ENCODE peak calls at places on chromosomes 16 and 17, in six cellular contexts. One of them, this sample, is unnamed.

GRCh38 chr17:27968206-27968732 is 74.2 kb upstream of the NLK start:
- DNase-seq in IMR-90: no peak
- DNase-seq in lower leg skin: peak
- DNase-seq in fibroblast of lung: no peak
- DNase-seq in CD8-positive, alpha-beta T cell: no peak
- DNase-seq in heart left ventricle: peak
- DNase-seq in this sample: no peak

GRCh38 chr16:13873835-13874438 is 46.0 kb upstream of the ERCC4 start:
- DNase-seq in lower leg skin: no peak
- DNase-seq in heart left ventricle: no peak
- DNase-seq in CD8-positive, alpha-beta T cell: no peak
- DNase-seq in IMR-90: peak
- DNase-seq in fibroblast of lung: peak
- DNase-seq in this sample: peak

GRCh38 chr17:2123467-2124251 is 68.8 kb downstream of the HIC1 start:
- DNase-seq in lower leg skin: peak
- DNase-seq in fibroblast of lung: no peak
- DNase-seq in CD8-positive, alpha-beta T cell: no peak
- DNase-seq in heart left ventricle: no peak
- DNase-seq in IMR-90: peak
- DNase-seq in this sample: no peak

GRCh38 chr17:82517230-82517865 is 2.2 kb upstream of the FOXK2 start:
- DNase-seq in CD8-positive, alpha-beta T cell: no peak
- DNase-seq in fibroblast of lung: no peak
- DNase-seq in lower leg skin: no peak
- DNase-seq in IMR-90: no peak
- DNase-seq in heart left ventricle: no peak
- DNase-seq in this sample: no peak

GRCh38 chr16:8548166-8548565 is 42.1 kb downstream of the TMEM114 start:
- DNase-seq in CD8-positive, alpha-beta T cell: no peak
- DNase-seq in IMR-90: no peak
- DNase-seq in lower leg skin: no peak
- DNase-seq in fibroblast of lung: no peak
- DNase-seq in heart left ventricle: no peak
- DNase-seq in this sample: no peak

GRCh38 chr17:82881900-82882714 is 42.3 kb upstream of the ZNF750 start:
- DNase-seq in IMR-90: no peak
- DNase-seq in fibroblast of lung: peak
- DNase-seq in heart left ventricle: peak
- DNase-seq in CD8-positive, alpha-beta T cell: no peak
- DNase-seq in lower leg skin: peak
- DNase-seq in this sample: no peak

GRCh38 chr17:28975031-28975430 is 23.7 kb upstream of the PHF12 start:
- DNase-seq in lower leg skin: no peak
- DNase-seq in heart left ventricle: no peak
- DNase-seq in fibroblast of lung: no peak
- DNase-seq in CD8-positive, alpha-beta T cell: no peak
- DNase-seq in IMR-90: no peak
- DNase-seq in this sample: no peak

GRCh38 chr17:12965988-12966387 is 51.8 kb downstream of the ELAC2 start:
- DNase-seq in fibroblast of lung: no peak
- DNase-seq in CD8-positive, alpha-beta T cell: no peak
- DNase-seq in lower leg skin: no peak
- DNase-seq in heart left ventricle: no peak
- DNase-seq in IMR-90: no peak
- DNase-seq in this sample: no peak

GRCh38 chr16:66923247-66923851 is 2.0 kb downstream of the RRAD start:
- DNase-seq in heart left ventricle: no peak
- DNase-seq in CD8-positive, alpha-beta T cell: no peak
- DNase-seq in IMR-90: peak
- DNase-seq in fibroblast of lung: no peak
- DNase-seq in lower leg skin: no peak
- DNase-seq in this sample: no peak

GRCh38 chr17:48547839-48548686 is 3.2 kb upstream of the HOXB2 start:
- DNase-seq in CD8-positive, alpha-beta T cell: no peak
- DNase-seq in fibroblast of lung: peak
- DNase-seq in lower leg skin: no peak
- DNase-seq in IMR-90: peak
- DNase-seq in heart left ventricle: no peak
- DNase-seq in this sample: no peak

DNA sequence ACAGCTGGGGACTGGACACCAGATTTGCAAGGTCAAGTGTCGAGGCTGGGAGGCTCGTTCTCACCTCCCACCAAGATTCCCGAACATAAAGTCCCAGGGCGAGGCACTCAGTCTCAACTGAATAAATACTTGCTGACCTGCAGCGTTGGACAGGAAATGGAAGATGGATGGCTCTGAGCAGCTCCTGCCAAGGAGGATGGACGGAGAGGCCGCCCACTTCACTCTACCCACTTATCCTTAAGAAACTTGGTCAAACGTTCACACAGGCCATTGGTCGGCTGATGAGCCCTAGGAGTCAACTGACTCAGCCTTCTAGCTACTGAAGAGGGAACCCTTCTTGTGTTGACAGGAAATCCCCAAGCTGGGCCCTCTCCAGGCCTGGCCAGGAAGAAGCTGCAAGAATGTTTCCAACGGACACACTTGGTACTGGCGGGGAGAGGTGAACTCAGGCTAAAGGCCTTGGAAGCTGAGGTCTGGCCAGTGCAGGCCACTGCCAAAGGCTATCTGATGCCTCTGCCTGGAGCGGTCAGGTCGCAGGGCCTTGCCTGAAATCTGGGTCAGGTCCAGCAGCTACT is 50.0 kb downstream of the VAC14 start:
- DNase-seq in CD8-positive, alpha-beta T cell: no peak
- DNase-seq in lower leg skin: no peak
- DNase-seq in heart left ventricle: peak
- DNase-seq in fibroblast of lung: peak
- DNase-seq in IMR-90: peak
- DNase-seq in this sample: no peak
- H3K4me3 ChIP-seq in CD8-positive, alpha-beta T cell: no peak
- H3K4me3 ChIP-seq in lower leg skin: no peak
- H3K4me3 ChIP-seq in heart left ventricle: no peak
- H3K4me3 ChIP-seq in fibroblast of lung: no peak
- H3K4me3 ChIP-seq in IMR-90: no peak
- H3K4me3 ChIP-seq in this sample: no peak

GRCh38 chr16:30416624-30417298 is 9.4 kb downstream of the ZNF771 start:
- DNase-seq in IMR-90: no peak
- DNase-seq in CD8-positive, alpha-beta T cell: no peak
- DNase-seq in heart left ventricle: no peak
- DNase-seq in lower leg skin: no peak
- DNase-seq in fibroblast of lung: no peak
- DNase-seq in this sample: no peak

GRCh38 chr16:30418350-30419181 is 11.2 kb downstream of the ZNF771 start:
- DNase-seq in heart left ventricle: no peak
- DNase-seq in fibroblast of lung: no peak
- DNase-seq in lower leg skin: peak
- DNase-seq in CD8-positive, alpha-beta T cell: no peak
- DNase-seq in IMR-90: no peak
- DNase-seq in this sample: no peak

GRCh38 chr16:30421010-30421409 is 8.8 kb downstream of the DCTPP1 start:
- DNase-seq in IMR-90: no peak
- DNase-seq in fibroblast of lung: no peak
- DNase-seq in lower leg skin: no peak
- DNase-seq in CD8-positive, alpha-beta T cell: no peak
- DNase-seq in heart left ventricle: no peak
- DNase-seq in this sample: no peak

GRCh38 chr16:30416047-30416603 is 8.7 kb downstream of the ZNF771 start:
- DNase-seq in CD8-positive, alpha-beta T cell: no peak
- DNase-seq in lower leg skin: no peak
- DNase-seq in fibroblast of lung: no peak
- DNase-seq in heart left ventricle: no peak
- DNase-seq in IMR-90: no peak
- DNase-seq in this sample: no peak

DNA sequence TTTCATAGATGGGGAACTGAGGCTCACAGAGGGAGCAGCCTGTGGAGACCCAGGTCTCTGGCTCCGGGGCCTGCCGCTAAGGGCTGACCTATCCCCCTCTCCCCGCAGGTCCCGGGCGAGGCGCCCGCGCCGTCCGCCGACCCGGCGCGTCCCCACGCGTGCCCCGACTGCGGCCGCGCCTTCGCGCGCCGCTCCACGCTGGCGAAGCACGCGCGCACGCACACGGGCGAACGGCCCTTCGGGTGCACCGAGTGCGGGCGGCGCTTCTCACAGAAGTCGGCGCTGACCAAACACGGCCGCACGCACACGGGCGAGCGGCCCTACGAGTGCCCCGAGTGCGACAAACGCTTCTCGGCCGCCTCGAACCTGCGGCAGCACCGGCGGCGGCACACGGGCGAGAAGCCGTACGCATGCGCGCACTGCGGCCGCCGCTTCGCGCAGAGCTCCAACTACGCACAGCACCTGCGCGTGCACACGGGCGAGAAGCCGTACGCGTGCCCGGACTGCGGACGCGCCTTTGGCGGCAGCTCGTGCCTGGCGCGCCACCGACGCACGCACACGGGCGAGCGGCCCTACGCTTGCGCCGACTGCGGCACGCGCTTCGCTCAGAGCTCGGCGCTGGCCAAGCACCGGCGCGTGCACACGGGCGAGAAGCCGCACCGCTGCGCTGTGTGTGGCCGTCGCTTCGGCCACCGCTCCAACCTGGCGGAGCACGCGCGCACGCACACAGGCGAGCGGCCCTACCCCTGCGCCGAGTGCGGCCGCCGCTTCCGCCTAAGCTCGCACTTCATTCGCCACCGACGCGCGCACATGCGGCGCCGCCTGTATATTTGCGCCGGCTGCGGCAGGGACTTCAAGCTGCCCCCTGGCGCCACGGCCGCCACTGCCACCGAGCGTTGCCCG is 10.3 kb downstream of the ZNF771 start:
- DNase-seq in CD8-positive, alpha-beta T cell: peak
- DNase-seq in IMR-90: peak
- DNase-seq in fibroblast of lung: peak
- DNase-seq in lower leg skin: peak
- DNase-seq in heart left ventricle: peak
- DNase-seq in this sample: peak
- TF ChIP-seq CTCF in CD8-positive, alpha-beta T cell: no peak
- TF ChIP-seq CTCF in IMR-90: no peak
- TF ChIP-seq CTCF in fibroblast of lung: no peak
- TF ChIP-seq CTCF in lower leg skin: no peak
- TF ChIP-seq CTCF in heart left ventricle: no peak
- TF ChIP-seq CTCF in this sample: no peak

GRCh38 chr16:57623251-57624043 is 5.0 kb upstream of the ADGRG1 start:
- DNase-seq in heart left ventricle: peak
- DNase-seq in fibroblast of lung: peak
- DNase-seq in CD8-positive, alpha-beta T cell: no peak
- DNase-seq in lower leg skin: no peak
- DNase-seq in IMR-90: peak
- DNase-seq in this sample: no peak
- H3K4me3 ChIP-seq in heart left ventricle: no peak
- H3K4me3 ChIP-seq in fibroblast of lung: no peak
- H3K4me3 ChIP-seq in CD8-positive, alpha-beta T cell: no peak
- H3K4me3 ChIP-seq in lower leg skin: no peak
- H3K4me3 ChIP-seq in IMR-90: no peak
- H3K4me3 ChIP-seq in this sample: no peak

DNA sequence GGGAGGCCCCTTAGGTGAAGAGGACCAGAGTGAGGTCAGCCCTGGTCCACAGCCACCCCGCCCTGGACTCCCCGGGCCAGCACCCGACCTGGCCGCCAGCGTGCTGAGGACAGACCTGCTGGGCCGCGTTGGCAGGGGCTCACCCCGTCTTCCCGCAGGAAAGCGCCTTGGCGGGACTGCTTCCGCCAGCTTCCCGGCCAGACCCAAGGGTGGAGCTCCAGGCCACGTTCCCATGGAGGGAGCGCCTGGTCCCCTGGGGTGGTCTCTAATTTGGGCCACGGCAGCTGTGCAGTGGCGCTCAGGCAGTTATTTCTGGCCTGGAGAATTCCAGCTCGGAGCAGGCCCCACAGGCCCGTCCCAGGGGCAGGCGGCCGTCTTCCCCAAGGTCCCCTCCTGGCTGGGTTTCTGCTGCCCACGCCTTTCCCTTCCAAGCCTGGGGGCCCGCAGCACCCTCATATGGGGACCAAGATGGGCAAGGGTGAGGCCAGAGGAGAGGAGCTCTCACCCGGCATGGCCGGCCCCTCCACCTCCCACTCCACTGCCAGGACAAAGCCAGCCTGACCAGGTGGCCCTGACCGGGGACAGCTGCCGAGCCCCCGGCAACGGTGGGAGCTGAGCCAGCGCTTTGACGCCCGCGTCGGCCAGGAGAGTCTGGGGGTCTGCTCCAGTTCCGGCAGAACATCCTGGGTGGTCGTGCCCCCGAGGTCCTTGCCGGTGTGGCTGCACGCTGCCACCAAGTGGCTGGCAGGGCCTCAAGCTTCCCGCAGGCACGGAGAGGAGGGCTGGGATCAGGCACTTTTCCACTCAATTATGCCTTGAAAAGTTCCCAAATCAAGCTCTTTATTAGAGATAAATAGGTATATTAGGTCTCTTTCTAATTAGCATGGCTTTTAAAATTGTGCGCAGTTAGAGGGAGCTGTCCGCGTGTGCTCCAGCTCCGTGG is 28.1 kb downstream of the CACNA1H start:
- DNase-seq in fibroblast of lung: no peak
- DNase-seq in heart left ventricle: peak
- DNase-seq in IMR-90: no peak
- DNase-seq in lower leg skin: no peak
- DNase-seq in CD8-positive, alpha-beta T cell: no peak
- DNase-seq in this sample: no peak
- TF ChIP-seq CTCF in fibroblast of lung: no peak
- TF ChIP-seq CTCF in heart left ventricle: no peak
- TF ChIP-seq CTCF in IMR-90: peak
- TF ChIP-seq CTCF in lower leg skin: no peak
- TF ChIP-seq CTCF in CD8-positive, alpha-beta T cell: no peak
- TF ChIP-seq CTCF in this sample: no peak

GRCh38 chr17:40496170-40496569 is 5.3 kb downstream of the TNS4 start:
- DNase-seq in heart left ventricle: peak
- DNase-seq in fibroblast of lung: no peak
- DNase-seq in lower leg skin: no peak
- DNase-seq in CD8-positive, alpha-beta T cell: no peak
- DNase-seq in IMR-90: no peak
- DNase-seq in this sample: no peak

GRCh38 chr17:40496634-40497420 is 4.6 kb downstream of the TNS4 start:
- DNase-seq in fibroblast of lung: no peak
- DNase-seq in CD8-positive, alpha-beta T cell: no peak
- DNase-seq in lower leg skin: no peak
- DNase-seq in IMR-90: no peak
- DNase-seq in heart left ventricle: peak
- DNase-seq in this sample: no peak

GRCh38 chr17:40497704-40498103 is 3.7 kb downstream of the TNS4 start:
- DNase-seq in heart left ventricle: peak
- DNase-seq in lower leg skin: no peak
- DNase-seq in IMR-90: peak
- DNase-seq in fibroblast of lung: peak
- DNase-seq in CD8-positive, alpha-beta T cell: no peak
- DNase-seq in this sample: no peak

GRCh38 chr17:40493697-40494096 is 7.7 kb downstream of the TNS4 start:
- DNase-seq in CD8-positive, alpha-beta T cell: no peak
- DNase-seq in heart left ventricle: peak
- DNase-seq in fibroblast of lung: no peak
- DNase-seq in IMR-90: no peak
- DNase-seq in lower leg skin: no peak
- DNase-seq in this sample: no peak

DNA sequence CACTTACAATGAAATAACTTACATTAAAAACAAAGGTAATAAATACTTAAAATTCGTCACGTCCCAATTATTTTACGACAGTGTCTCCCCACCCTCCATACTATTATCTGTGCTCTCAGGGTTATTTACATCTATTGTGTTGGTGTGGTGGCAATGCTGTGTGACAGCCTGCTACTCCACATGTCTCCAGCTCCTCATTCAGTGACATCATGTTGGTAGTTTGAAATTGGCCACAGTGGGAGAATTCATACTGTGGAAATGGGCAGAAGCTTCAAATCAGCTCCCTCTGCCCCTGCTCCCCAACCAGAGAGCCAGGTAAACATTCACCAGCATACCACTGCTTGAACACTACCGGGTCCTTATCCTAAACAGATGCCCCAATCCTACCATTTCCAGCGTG is 6.3 kb downstream of the TNS4 start:
- DNase-seq in lower leg skin: no peak
- DNase-seq in CD8-positive, alpha-beta T cell: no peak
- DNase-seq in IMR-90: no peak
- DNase-seq in fibroblast of lung: no peak
- DNase-seq in heart left ventricle: no peak
- DNase-seq in this sample: no peak
- H3K4me3 ChIP-seq in lower leg skin: no peak
- H3K4me3 ChIP-seq in CD8-positive, alpha-beta T cell: no peak
- H3K4me3 ChIP-seq in IMR-90: no peak
- H3K4me3 ChIP-seq in fibroblast of lung: no peak
- H3K4me3 ChIP-seq in heart left ventricle: no peak
- H3K4me3 ChIP-seq in this sample: no peak

This sample was measured in GM12865.